ENCODE peak calls at places on chromosome 21, in five cellular contexts. One of them, this sample, is unnamed.

GRCh38 chr21:39084979-39085729 is 98.1 kb downstream of the PSMG1 start:
- DNase-seq in cardiac fibroblast: no peak
- DNase-seq in fibroblast of villous mesenchyme: no peak
- DNase-seq in MCF 10A: no peak
- DNase-seq in AG09319: no peak
- DNase-seq in this sample: no peak

GRCh38 chr21:45070970-45071369 is 3.4 kb upstream of the ADARB1 start:
- DNase-seq in cardiac fibroblast: no peak
- DNase-seq in fibroblast of villous mesenchyme: no peak
- DNase-seq in MCF 10A: no peak
- DNase-seq in AG09319: no peak
- DNase-seq in this sample: no peak

GRCh38 chr21:28538987-28539622 is 453.6 kb downstream of the LTN1 start:
- DNase-seq in cardiac fibroblast: peak; percentile 94
- DNase-seq in fibroblast of villous mesenchyme: peak; percentile 75
- DNase-seq in MCF 10A: peak; percentile 37
- DNase-seq in AG09319: no peak
- DNase-seq in this sample: no peak

GRCh38 chr21:45282283-45283018 is 5.2 kb downstream of the POFUT2 start:
- DNase-seq in cardiac fibroblast: no peak
- DNase-seq in fibroblast of villous mesenchyme: no peak
- DNase-seq in MCF 10A: no peak
- DNase-seq in AG09319: no peak
- DNase-seq in this sample: no peak

GRCh38 chr21:38861006-38861405 is 55.3 kb downstream of the ETS2 start:
- DNase-seq in cardiac fibroblast: no peak
- DNase-seq in fibroblast of villous mesenchyme: no peak
- DNase-seq in MCF 10A: no peak
- DNase-seq in AG09319: no peak
- DNase-seq in this sample: no peak

GRCh38 chr21:38223893-38224540 is 32.8 kb upstream of the KCNJ15 start:
- DNase-seq in cardiac fibroblast: peak; percentile 57
- DNase-seq in fibroblast of villous mesenchyme: peak; percentile 67
- DNase-seq in MCF 10A: peak; percentile 46
- DNase-seq in AG09319: no peak
- DNase-seq in this sample: peak; percentile 22

GRCh38 chr21:26167593-26167992 is 3.0 kb downstream of the APP start:
- DNase-seq in cardiac fibroblast: no peak
- DNase-seq in fibroblast of villous mesenchyme: no peak
- DNase-seq in MCF 10A: no peak
- DNase-seq in AG09319: no peak
- DNase-seq in this sample: no peak

GRCh38 chr21:46063227-46063626 is 34.7 kb upstream of the COL6A2 start:
- DNase-seq in cardiac fibroblast: peak; percentile 56
- DNase-seq in fibroblast of villous mesenchyme: no peak
- DNase-seq in MCF 10A: no peak
- DNase-seq in AG09319: no peak
- DNase-seq in this sample: no peak

GRCh38 chr21:32278068-32278467 is 781 bp downstream of the MIS18A start:
- DNase-seq in cardiac fibroblast: peak; percentile 13
- DNase-seq in fibroblast of villous mesenchyme: peak; percentile 12
- DNase-seq in MCF 10A: no peak
- DNase-seq in AG09319: no peak
- DNase-seq in this sample: no peak

GRCh38 chr21:26140185-26140584 is 30.4 kb downstream of the APP start:
- DNase-seq in cardiac fibroblast: peak; percentile 98
- DNase-seq in fibroblast of villous mesenchyme: peak; percentile 97
- DNase-seq in MCF 10A: peak; percentile 91
- DNase-seq in AG09319: peak; percentile 86
- DNase-seq in this sample: peak; percentile 77

GRCh38 chr21:36854391-36854790 is 112.1 kb downstream of the HLCS start:
- DNase-seq in cardiac fibroblast: peak; percentile 59
- DNase-seq in fibroblast of villous mesenchyme: peak; percentile 67
- DNase-seq in MCF 10A: peak; percentile 53
- DNase-seq in AG09319: no peak
- DNase-seq in this sample: peak; percentile 50

GRCh38 chr21:37758997-37759396 is 157.3 kb downstream of the KCNJ6 start:
- DNase-seq in cardiac fibroblast: peak; percentile 59
- DNase-seq in fibroblast of villous mesenchyme: peak; percentile 53
- DNase-seq in MCF 10A: peak; percentile 54
- DNase-seq in AG09319: peak; percentile 8
- DNase-seq in this sample: peak; percentile 56

GRCh38 chr21:21921410-21922232 is 923.4 kb downstream of the NCAM2 start:
- DNase-seq in cardiac fibroblast: peak; percentile 37
- DNase-seq in fibroblast of villous mesenchyme: peak; percentile 2
- DNase-seq in MCF 10A: peak; percentile 60
- DNase-seq in AG09319: no peak
- DNase-seq in this sample: no peak

DNA sequence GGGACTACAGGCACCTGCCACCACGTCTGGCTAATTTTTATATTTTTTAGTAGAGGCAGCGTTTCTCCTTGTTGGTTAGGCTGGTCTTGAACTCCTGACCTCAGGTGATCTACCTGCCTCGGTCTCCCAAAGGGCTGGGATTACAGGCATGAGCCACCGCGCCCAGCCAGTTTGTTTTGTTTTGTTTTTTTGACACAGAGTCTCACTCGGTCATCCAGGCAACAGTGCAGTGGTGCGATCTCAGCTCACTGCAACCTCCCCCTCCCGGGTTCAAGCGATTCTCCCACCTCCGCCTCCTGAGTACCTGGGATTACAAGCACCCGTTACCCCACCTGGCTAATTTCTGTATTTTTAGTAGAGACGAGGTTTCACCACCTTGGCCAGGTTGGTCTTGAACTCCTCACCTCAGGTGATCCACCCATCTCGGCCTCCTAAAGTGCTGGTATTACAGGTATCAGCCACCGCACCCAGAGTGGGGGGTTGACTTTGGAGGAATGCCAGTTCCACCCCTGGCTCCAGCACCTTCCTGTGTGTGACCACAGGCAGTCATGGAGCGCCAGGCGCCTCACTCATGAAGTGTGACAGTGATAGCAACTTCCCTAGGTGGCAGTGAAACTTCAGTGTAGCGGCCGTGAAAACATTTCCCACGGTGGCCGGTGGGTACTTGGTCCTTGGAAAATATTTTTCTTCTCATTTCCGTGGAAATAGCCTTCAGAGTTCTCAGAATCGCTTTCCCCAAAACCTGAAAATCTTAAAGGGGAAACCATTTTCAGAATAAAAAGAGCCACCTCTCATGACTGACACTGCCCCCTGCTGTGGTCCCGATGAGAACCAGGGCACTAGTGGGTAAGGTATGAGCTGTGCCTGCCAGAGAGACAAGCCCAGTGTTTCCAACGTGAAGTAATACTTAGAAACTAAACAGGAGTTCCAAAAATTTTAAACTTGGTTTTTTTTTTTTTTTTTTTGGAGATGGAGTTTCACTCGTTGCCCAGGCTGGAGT is 48.6 kb downstream of the WDR4 start:
- DNase-seq in cardiac fibroblast: no peak
- DNase-seq in fibroblast of villous mesenchyme: no peak
- DNase-seq in MCF 10A: no peak
- DNase-seq in AG09319: no peak
- DNase-seq in this sample: peak; percentile 33
- TF ChIP-seq CTCF in cardiac fibroblast: peak; percentile 12
- TF ChIP-seq CTCF in fibroblast of villous mesenchyme: no peak
- TF ChIP-seq CTCF in MCF 10A: no peak
- TF ChIP-seq CTCF in AG09319: peak; percentile 2
- TF ChIP-seq CTCF in this sample: no peak

GRCh38 chr21:44067011-44067839 is 40.0 kb upstream of the PWP2 start:
- DNase-seq in cardiac fibroblast: no peak
- DNase-seq in fibroblast of villous mesenchyme: peak; percentile 3
- DNase-seq in MCF 10A: no peak
- DNase-seq in AG09319: no peak
- DNase-seq in this sample: no peak
- TF ChIP-seq CTCF in cardiac fibroblast: no peak
- TF ChIP-seq CTCF in fibroblast of villous mesenchyme: peak; percentile 12
- TF ChIP-seq CTCF in MCF 10A: no peak
- TF ChIP-seq CTCF in AG09319: no peak
- TF ChIP-seq CTCF in this sample: no peak

GRCh38 chr21:42073140-42074099 is 2.3 kb downstream of the UMODL1 start:
- DNase-seq in cardiac fibroblast: no peak
- DNase-seq in fibroblast of villous mesenchyme: no peak
- DNase-seq in MCF 10A: no peak
- DNase-seq in AG09319: no peak
- DNase-seq in this sample: no peak
- TF ChIP-seq CTCF in cardiac fibroblast: no peak
- TF ChIP-seq CTCF in fibroblast of villous mesenchyme: no peak
- TF ChIP-seq CTCF in MCF 10A: no peak
- TF ChIP-seq CTCF in AG09319: no peak
- TF ChIP-seq CTCF in this sample: no peak

GRCh38 chr21:34857874-34858273 is 189.1 kb downstream of the CLIC6 start:
- DNase-seq in cardiac fibroblast: no peak
- DNase-seq in fibroblast of villous mesenchyme: no peak
- DNase-seq in MCF 10A: no peak
- DNase-seq in AG09319: no peak
- DNase-seq in this sample: no peak
- TF ChIP-seq CTCF in cardiac fibroblast: peak; percentile 33
- TF ChIP-seq CTCF in fibroblast of villous mesenchyme: peak; percentile 26
- TF ChIP-seq CTCF in MCF 10A: no peak
- TF ChIP-seq CTCF in AG09319: no peak
- TF ChIP-seq CTCF in this sample: no peak

DNA sequence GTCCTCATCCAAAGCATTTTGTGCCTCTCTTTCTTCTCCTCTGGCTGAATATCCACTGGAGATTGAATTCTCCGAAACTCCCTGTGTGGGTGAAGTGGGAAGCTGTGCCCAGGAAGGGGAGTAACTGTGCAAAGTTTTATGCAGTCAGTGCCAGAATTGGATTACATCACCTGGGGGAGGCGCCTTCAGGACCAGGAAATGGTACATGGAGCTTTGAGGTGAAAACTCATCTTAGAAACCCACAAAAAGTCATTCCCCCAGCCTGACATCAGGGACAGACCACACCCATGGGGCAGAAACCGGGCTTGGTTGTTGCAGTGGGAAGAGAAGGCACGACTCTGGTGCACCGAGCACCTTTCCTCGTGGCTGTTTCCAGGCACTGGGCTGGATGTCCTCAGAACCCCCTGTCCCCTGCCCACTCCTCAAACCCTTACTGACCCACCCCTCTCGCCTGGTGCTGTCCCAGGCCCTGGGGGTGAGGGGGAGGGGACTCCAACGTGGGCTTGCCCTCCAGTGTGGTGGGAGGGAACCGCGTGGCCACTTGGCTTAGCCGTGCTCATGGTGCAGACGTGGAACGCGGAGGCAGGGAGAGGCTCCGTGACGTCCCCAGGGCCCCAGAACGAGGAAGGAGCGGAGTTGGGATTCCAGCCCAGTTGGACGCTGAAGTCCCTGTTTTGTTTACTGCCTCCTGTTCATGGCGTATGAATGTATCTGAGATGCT is 15.7 kb downstream of the TFF3 start:
- DNase-seq in cardiac fibroblast: peak; percentile 27
- DNase-seq in fibroblast of villous mesenchyme: no peak
- DNase-seq in MCF 10A: peak; percentile 24
- DNase-seq in AG09319: no peak
- DNase-seq in this sample: peak; percentile 16
- TF ChIP-seq CTCF in cardiac fibroblast: no peak
- TF ChIP-seq CTCF in fibroblast of villous mesenchyme: no peak
- TF ChIP-seq CTCF in MCF 10A: no peak
- TF ChIP-seq CTCF in AG09319: no peak
- TF ChIP-seq CTCF in this sample: no peak

GRCh38 chr21:33384851-33385331 is 18.3 kb upstream of the IFNGR2 start:
- DNase-seq in cardiac fibroblast: no peak
- DNase-seq in fibroblast of villous mesenchyme: peak; percentile 22
- DNase-seq in MCF 10A: no peak
- DNase-seq in AG09319: no peak
- DNase-seq in this sample: no peak

GRCh38 chr21:33390479-33390878 is 12.7 kb upstream of the IFNGR2 start:
- DNase-seq in cardiac fibroblast: no peak
- DNase-seq in fibroblast of villous mesenchyme: no peak
- DNase-seq in MCF 10A: no peak
- DNase-seq in AG09319: no peak
- DNase-seq in this sample: no peak

GRCh38 chr21:33388188-33388587 is 15.0 kb upstream of the IFNGR2 start:
- DNase-seq in cardiac fibroblast: no peak
- DNase-seq in fibroblast of villous mesenchyme: no peak
- DNase-seq in MCF 10A: no peak
- DNase-seq in AG09319: no peak
- DNase-seq in this sample: no peak

GRCh38 chr21:33383056-33383888 is 19.9 kb upstream of the IFNGR2 start:
- DNase-seq in cardiac fibroblast: peak; percentile 91
- DNase-seq in fibroblast of villous mesenchyme: peak; percentile 95
- DNase-seq in MCF 10A: peak; percentile 97
- DNase-seq in AG09319: no peak
- DNase-seq in this sample: peak; percentile 76

GRCh38 chr21:33386222-33386784 is 16.9 kb upstream of the IFNGR2 start:
- DNase-seq in cardiac fibroblast: no peak
- DNase-seq in fibroblast of villous mesenchyme: no peak
- DNase-seq in MCF 10A: no peak
- DNase-seq in AG09319: no peak
- DNase-seq in this sample: no peak
- TF ChIP-seq CTCF in cardiac fibroblast: peak; percentile 44
- TF ChIP-seq CTCF in fibroblast of villous mesenchyme: peak; percentile 36
- TF ChIP-seq CTCF in MCF 10A: no peak
- TF ChIP-seq CTCF in AG09319: peak; percentile 5
- TF ChIP-seq CTCF in this sample: no peak

This sample was measured in Calu3.